ENCODE peak calls at places on chromosome 17, in eight cellular contexts. F is activated naive CD4-positive, alpha-beta T cell treated with anti-CD3 and anti-CD28 coated beads, Interleukin-2, amount 10 ng/mL, durations not matched to agents 7 days and 5 days; R is HuH-7.5; M is COR-L47; Q is fibroblast of pulmonary artery; S is fibroblast of lung; T is ACHN; V is H7. P is an unnamed sample.

GRCh38 chr17:80847506-80848230 is 144.0 kb upstream of the CHMP6 start:
- DNase-seq in S (no peak), Q (no peak), T (no peak), M (no peak), F (peak; percentile 90), R (no peak), V (peak; percentile 59), P (no peak)

GRCh38 chr17:10266477-10266876 is 68.1 kb upstream of the GAS7 start:
- DNase-seq in S (no peak), T (no peak), V (no peak), F (no peak), R (no peak), M (no peak), Q (no peak), P (no peak)

GRCh38 chr17:39138416-39139136 is 12.9 kb downstream of the PLXDC1 start:
- DNase-seq in S (peak; percentile 51), F (no peak), R (no peak), M (no peak), V (no peak), Q (no peak), T (no peak), P (peak; percentile 73)

GRCh38 chr17:50783193-50783660 is 15.9 kb upstream of the ANKRD40CL start:
- DNase-seq in R (peak; percentile 92), T (peak; percentile 87), F (peak; percentile 84), Q (peak; percentile 91), V (peak; percentile 93), M (peak; percentile 75), S (peak; percentile 79), P (peak; percentile 96)

GRCh38 chr17:34314279-34314678 is 5.0 kb upstream of the CCL8 start:
- DNase-seq in R (no peak), T (no peak), M (no peak), V (no peak), F (no peak), S (no peak), Q (peak; percentile 95), P (no peak)

GRCh38 chr17:40312893-40313659 is 4.1 kb downstream of the RARA start:
- DNase-seq in T (no peak), Q (no peak), R (no peak), S (no peak), M (no peak), V (peak; percentile 28), F (peak; percentile 11), P (no peak)

GRCh38 chr17:77374170-77374936 is 233.6 kb downstream of the SEC14L1 start:
- DNase-seq in Q (peak; percentile 92), S (peak; percentile 87), F (peak; percentile 90), V (peak; percentile 99), M (peak; percentile 45), T (no peak), R (peak; percentile 95), P (peak; percentile 99)

GRCh38 chr17:51064061-51064735 is 56.5 kb downstream of the SPAG9 start:
- DNase-seq in T (no peak), V (no peak), R (no peak), F (no peak), M (no peak), S (peak; percentile 73), Q (no peak), P (no peak)

GRCh38 chr17:75552847-75553552 is 27.5 kb downstream of the LLGL2 start:
- DNase-seq in V (peak; percentile 75), M (no peak), Q (peak; percentile 28), F (no peak), R (peak; percentile 85), T (peak; percentile 8), S (peak; percentile 7), P (peak; percentile 75)

GRCh38 chr17:80831481-80831880 is 160.2 kb upstream of the CHMP6 start:
- DNase-seq in S (no peak), Q (no peak), F (no peak), R (no peak), M (no peak), T (no peak), V (no peak), P (no peak)

GRCh38 chr17:61413654-61414133 is 14.1 kb downstream of the TBX2 start:
- DNase-seq in Q (no peak), T (no peak), R (no peak), S (no peak), F (no peak), M (no peak), V (peak; percentile 40), P (peak; percentile 90)

GRCh38 chr17:55500103-55500502 is 11.1 kb downstream of the SMIM36 start:
- DNase-seq in R (no peak), T (no peak), M (no peak), S (no peak), F (peak; percentile 25), V (no peak), Q (no peak), P (no peak)

GRCh38 chr17:57257213-57257873 is 1.0 kb downstream of the MSI2 start:
- DNase-seq in F (peak; percentile 46), S (no peak), T (peak; percentile 15), Q (no peak), M (no peak), R (no peak), V (no peak), P (no peak)

GRCh38 chr17:58247511-58248363 is 9.4 kb downstream of the LPO start:
- DNase-seq in M (no peak), T (no peak), V (no peak), Q (no peak), S (no peak), F (no peak), R (no peak), P (no peak)

GRCh38 chr17:47686661-47687327 is 7.2 kb upstream of the TBKBP1 start:
- DNase-seq in R (no peak), M (no peak), V (no peak), F (no peak), T (peak; percentile 40), Q (no peak), S (peak; percentile 50), P (peak; percentile 89)

P was measured in osteoblast.